ENCODE peak calls at places on chromosomes 11 and 22, in ten cellular contexts. Y is HT-29; U is activated CD4-positive, alpha-beta T cell treated with anti-CD3 and anti-CD28 coated beads for 24 hours; W is GM13977; J is nephron progenitor cell; E is AG08395; X is globus pallidus; N is NCI-H2171 treated with DMSO at 0.1 percent for 48 hours; I is HEK293T; Q is dermis microvascular lymphatic vessel endothelial cell. L is an unnamed sample.

GRCh38 chr22:50012201-50013181 is at the start of gene IL17REL:
- DNase-seq in Y (no peak), U (no peak), W (no peak), J (peak; percentile 44), E (peak; percentile 54), X (peak; percentile 37), N (no peak), I (no peak), Q (no peak), L (no peak)

GRCh38 chr22:16958475-16958874 is 49.5 kb downstream of the GAB4 start:
- DNase-seq in Y (no peak), U (no peak), W (peak; percentile 5), J (no peak), E (no peak), X (no peak), N (no peak), I (no peak), Q (no peak), L (no peak)

GRCh38 chr11:86081465-86081864 is 12.6 kb upstream of the PICALM start:
- DNase-seq in Y (no peak), U (no peak), W (no peak), J (no peak), E (no peak), X (no peak), N (no peak), I (no peak), Q (no peak), L (no peak)

GRCh38 chr11:111460752-111461305 is 51.4 kb downstream of the BTG4 start:
- DNase-seq in Y (no peak), U (no peak), W (peak; percentile 3), J (no peak), E (no peak), X (no peak), N (no peak), I (no peak), Q (no peak), L (peak; percentile 26)

GRCh38 chr11:32115406-32115805 is 24.5 kb downstream of the RCN1 start:
- DNase-seq in Y (no peak), U (no peak), W (no peak), J (no peak), E (no peak), X (no peak), N (peak; percentile 62), I (no peak), Q (peak; percentile 26), L (no peak)

GRCh38 chr11:62654297-62654696 is 1.2 kb upstream of the INTS5 start:
- DNase-seq in Y (no peak), U (no peak), W (no peak), J (no peak), E (no peak), X (no peak), N (no peak), I (no peak), Q (no peak), L (no peak)

GRCh38 chr11:5665051-5665450 is 19.8 kb downstream of the TRIM5 start:
- DNase-seq in Y (no peak), U (no peak), W (no peak), J (no peak), E (no peak), X (no peak), N (no peak), I (no peak), Q (no peak), L (no peak)

GRCh38 chr11:106242723-106243405 is 165.4 kb downstream of the AASDHPPT start:
- DNase-seq in Y (no peak), U (no peak), W (no peak), J (no peak), E (no peak), X (no peak), N (no peak), I (no peak), Q (no peak), L (peak; percentile 19)

GRCh38 chr11:7495997-7496545 is 10.8 kb downstream of the OLFML1 start:
- DNase-seq in Y (no peak), U (no peak), W (peak; percentile 47), J (no peak), E (no peak), X (no peak), N (no peak), I (no peak), Q (no peak), L (no peak)

L was measured in cardiac muscle cell.